ENCODE peak calls at places on chromosome 12, in nine cellular contexts. E, C, H, T, J, B, S, Y and U are unnamed samples.
A peak's percentile ranks its signal among the peaks of the same experiment; 100 is the strongest.

GRCh38 chr12:57549909-57550627 is at the start of gene KIF5A:
- DNase-seq in T (no peak), J (peak; percentile 36), E (no peak), S (peak; percentile 44), H (no peak), B (no peak), C (no peak), Y (no peak), U (peak; percentile 55)

GRCh38 chr12:108430245-108430644 is 84.8 kb upstream of the FICD start:
- DNase-seq in C (peak; percentile 11), H (no peak), J (no peak), E (peak; percentile 4), T (no peak), B (no peak), Y (no peak), S (no peak), U (no peak)

GRCh38 chr12:104507672-104508071 is 50.9 kb downstream of the CHST11 start:
- DNase-seq in J (no peak), E (no peak), H (no peak), C (no peak), Y (no peak), B (no peak), T (no peak), S (no peak), U (no peak)

GRCh38 chr12:93126069-93126474 is 197.0 kb upstream of the EEA1 start:
- DNase-seq in J (no peak), H (no peak), E (no peak), C (no peak), S (no peak), T (no peak), B (no peak), Y (no peak), U (no peak)

GRCh38 chr12:21526053-21526452 is at the start of gene SPX:
- DNase-seq in Y (no peak), J (no peak), H (no peak), B (peak; percentile 82), S (no peak), E (peak; percentile 5), T (no peak), C (peak; percentile 11), U (no peak)

GRCh38 chr12:65492997-65493892 is 214.8 kb downstream of the MSRB3 start:
- DNase-seq in C (peak; percentile 55), B (no peak), H (no peak), Y (no peak), S (no peak), T (no peak), J (no peak), E (no peak), U (no peak)

GRCh38 chr12:49369723-49370145 is 2.5 kb downstream of the SPATS2 start:
- DNase-seq in E (peak; percentile 66), B (peak; percentile 40), H (no peak), Y (peak; percentile 34), T (peak; percentile 35), C (peak; percentile 49), S (peak; percentile 41), J (no peak), U (no peak)

GRCh38 chr12:14618990-14619389 is 51.3 kb upstream of the PLBD1 start:
- DNase-seq in E (peak; percentile 46), C (peak; percentile 17), Y (no peak), S (no peak), B (peak; percentile 45), T (peak; percentile 16), H (no peak), J (no peak), U (no peak)

GRCh38 chr12:64608901-64609542 is 1.3 kb upstream of the RASSF3 start:
- DNase-seq in B (peak; percentile 85), Y (no peak), T (peak; percentile 56), J (peak; percentile 44), E (peak; percentile 43), S (peak; percentile 11), C (peak; percentile 28), H (no peak), U (peak; percentile 29)

GRCh38 chr12:13339538-13339937 is 143.0 kb downstream of the EMP1 start:
- DNase-seq in B (peak; percentile 97), S (no peak), Y (no peak), E (no peak), J (no peak), H (no peak), T (no peak), C (peak; percentile 15), U (no peak)

GRCh38 chr12:125403145-125403789 is 338.0 kb downstream of the AACS start:
- DNase-seq in T (peak; percentile 18), S (peak; percentile 49), C (peak; percentile 3), Y (no peak), B (peak; percentile 13), H (no peak), J (no peak), E (peak; percentile 21), U (no peak)

GRCh38 chr12:48105321-48105866 is 485 bp downstream of the SENP1 start:
- DNase-seq in E (no peak), T (no peak), J (peak; percentile 33), Y (no peak), C (no peak), S (no peak), H (peak; percentile 61), B (peak; percentile 25), U (no peak)

GRCh38 chr12:41462312-41462711 is 274.2 kb downstream of the PDZRN4 start:
- DNase-seq in E (no peak), Y (no peak), B (peak; percentile 31), S (no peak), H (no peak), J (no peak), C (no peak), T (no peak), U (no peak)

GRCh38 chr12:85621041-85621440 is 215.2 kb downstream of the RASSF9 start:
- DNase-seq in J (no peak), T (no peak), Y (no peak), H (no peak), C (no peak), B (peak; percentile 56), S (no peak), E (no peak), U (no peak)

GRCh38 chr12:132201391-132202120 is 57.3 kb downstream of the NOC4L start:
- DNase-seq in J (no peak), E (no peak), S (no peak), B (no peak), H (no peak), T (no peak), Y (no peak), C (no peak), U (no peak)

GRCh38 chr12:132200800-132201199 is 56.5 kb downstream of the NOC4L start:
- DNase-seq in B (no peak), E (no peak), H (no peak), C (no peak), S (no peak), J (no peak), Y (no peak), T (no peak), U (no peak)

GRCh38 chr12:132204822-132205270 is 60.6 kb downstream of the NOC4L start:
- DNase-seq in T (no peak), B (no peak), J (no peak), H (no peak), Y (no peak), S (no peak), C (no peak), E (no peak), U (no peak)

GRCh38 chr12:132204064-132204821 is 60.0 kb downstream of the NOC4L start:
- DNase-seq in Y (no peak), E (no peak), S (no peak), H (no peak), J (no peak), C (peak; percentile 13), T (no peak), B (no peak), U (no peak)

GRCh38 chr12:132202929-132203721 is 58.9 kb downstream of the NOC4L start:
- DNase-seq in S (no peak), B (no peak), J (no peak), C (no peak), T (no peak), E (no peak), H (no peak), Y (no peak), U (no peak)
- TF ChIP-seq CTCF in S (no peak), B (no peak), J (no peak), C (no peak), T (no peak), E (no peak), H (no peak), Y (no peak), U (no peak)

GRCh38 chr12:6949063-6949594 is 2.0 kb upstream of the PTPN6 start:
- DNase-seq in J (no peak), T (no peak), S (no peak), B (no peak), Y (peak; percentile 11), H (no peak), E (no peak), C (no peak), U (no peak)
- TF ChIP-seq CTCF in J (no peak), T (no peak), S (no peak), B (peak; percentile 1), Y (no peak), H (no peak), E (peak; percentile 5), C (no peak), U (no peak)

GRCh38 chr12:99732121-99732520 is 84.6 kb downstream of the GARIN6 start:
- DNase-seq in B (no peak), H (no peak), E (no peak), S (no peak), Y (no peak), T (no peak), C (no peak), J (no peak), U (no peak)
- TF ChIP-seq CTCF in B (no peak), H (no peak), E (no peak), S (no peak), Y (no peak), T (no peak), C (no peak), J (no peak), U (no peak)

GRCh38 chr12:38844237-38844636 is 61.2 kb downstream of the CPNE8 start:
- DNase-seq in Y (no peak), E (no peak), T (no peak), J (no peak), H (no peak), C (no peak), B (no peak), S (no peak), U (no peak)
- TF ChIP-seq CTCF in Y (no peak), E (no peak), T (no peak), J (no peak), H (no peak), C (no peak), B (no peak), S (no peak), U (no peak)

DNA sequence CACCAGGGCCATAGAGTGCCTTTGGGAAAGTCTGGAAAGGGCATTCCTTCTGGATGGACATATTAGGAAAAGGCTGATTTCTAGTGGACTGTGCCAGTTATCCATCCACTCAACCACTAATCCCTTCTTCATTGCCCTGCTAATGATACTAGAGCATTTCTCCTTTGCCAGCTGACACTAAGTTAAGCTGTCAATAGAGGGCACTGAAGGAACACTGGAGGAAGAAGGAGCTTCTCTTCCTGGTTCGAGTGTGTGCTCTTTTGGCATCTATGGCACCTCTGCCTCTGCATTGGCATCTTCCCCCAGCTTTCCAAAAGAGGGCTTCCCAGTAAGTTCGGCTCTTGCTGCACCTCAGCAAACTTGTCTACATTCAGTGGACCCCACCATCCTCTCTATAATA is 165.4 kb downstream of the DERA start:
- DNase-seq in J (no peak), T (peak; percentile 11), S (peak; percentile 15), C (peak; percentile 22), B (peak; percentile 61), Y (no peak), E (peak; percentile 47), H (no peak), U (no peak)
- TF ChIP-seq CTCF in J (no peak), T (peak; percentile 37), S (no peak), C (peak; percentile 41), B (peak; percentile 76), Y (no peak), E (peak; percentile 37), H (no peak), U (no peak)

GRCh38 chr12:16685107-16685506 is 79.1 kb upstream of the LMO3 start:
- DNase-seq in H (no peak), C (peak; percentile 2), E (peak; percentile 50), Y (no peak), J (no peak), T (no peak), S (no peak), B (peak; percentile 15), U (no peak)
- TF ChIP-seq CTCF in H (peak; percentile 29), C (peak; percentile 40), E (peak; percentile 49), Y (no peak), J (no peak), T (peak; percentile 23), S (peak; percentile 25), B (peak; percentile 14), U (no peak)